ENCODE peak calls at places on chromosome 18, in five cellular contexts. K is heart right ventricle, I is LNCaP clone FGC, V is right lobe of liver, M is WERI-Rb-1. U is an unnamed sample.

GRCh38 chr18:41513438-41513837 is 441.6 kb upstream of the PIK3C3 start:
- DNase-seq in K (no peak), I (no peak), V (no peak), M (no peak), U (no peak)

GRCh38 chr18:23918395-23919032 is 96.0 kb upstream of the TTC39C start:
- DNase-seq in K (peak; percentile 66), I (no peak), V (peak; percentile 69), M (peak; percentile 76), U (peak; percentile 74)

GRCh38 chr18:7626175-7626921 is 59.2 kb downstream of the PTPRM start:
- DNase-seq in K (no peak), I (no peak), V (peak; percentile 54), M (no peak), U (no peak)

GRCh38 chr18:80035997-80036396 is 1.8 kb downstream of the RBFA start:
- DNase-seq in K (no peak), I (no peak), V (no peak), M (no peak), U (no peak)

GRCh38 chr18:61551586-61551985 is 218.4 kb downstream of the CDH20 start:
- DNase-seq in K (no peak), I (peak; percentile 69), V (no peak), M (peak; percentile 70), U (peak; percentile 53)

GRCh38 chr18:14916851-14917250 is 168.9 kb downstream of the ANKRD30B start:
- DNase-seq in K (no peak), I (no peak), V (no peak), M (no peak), U (no peak)

GRCh38 chr18:49756671-49757362 is 56.5 kb downstream of the ACAA2 start:
- DNase-seq in K (no peak), I (no peak), V (no peak), M (no peak), U (no peak)

GRCh38 chr18:57660961-57661360 is 39.3 kb upstream of the NARS1 start:
- DNase-seq in K (no peak), I (no peak), V (no peak), M (no peak), U (no peak)

GRCh38 chr18:69968073-69968472 is 20.4 kb upstream of the CD226 start:
- DNase-seq in K (no peak), I (no peak), V (no peak), M (no peak), U (no peak)

GRCh38 chr18:79515944-79516351 is 120.2 kb downstream of the NFATC1 start:
- DNase-seq in K (no peak), I (no peak), V (peak; percentile 23), M (no peak), U (no peak)

GRCh38 chr18:32674491-32674890 is 98.3 kb downstream of the KLHL14 start:
- DNase-seq in K (no peak), I (peak; percentile 11), V (no peak), M (no peak), U (no peak)

GRCh38 chr18:62897153-62897552 is 181.8 kb downstream of the PHLPP1 start:
- DNase-seq in K (no peak), I (no peak), V (no peak), M (no peak), U (no peak)

GRCh38 chr18:58310517-58310916 is 266.5 kb downstream of the NEDD4L start:
- DNase-seq in K (peak; percentile 42), I (peak; percentile 55), V (no peak), M (no peak), U (peak; percentile 23)

GRCh38 chr18:24791736-24792135 is 331.3 kb downstream of the HRH4 start:
- DNase-seq in K (no peak), I (no peak), V (no peak), M (peak; percentile 17), U (no peak)

GRCh38 chr18:10060469-10060782 is 146.6 kb downstream of the VAPA start:
- DNase-seq in K (no peak), I (no peak), V (no peak), M (peak; percentile 46), U (no peak)

GRCh38 chr18:55927831-55928230 is 339.8 kb upstream of the TCF4 start:
- DNase-seq in K (no peak), I (no peak), V (no peak), M (no peak), U (no peak)

GRCh38 chr18:37551249-37551648 is 14.3 kb downstream of the CELF4 start:
- DNase-seq in K (no peak), I (no peak), V (no peak), M (no peak), U (no peak)

DNA sequence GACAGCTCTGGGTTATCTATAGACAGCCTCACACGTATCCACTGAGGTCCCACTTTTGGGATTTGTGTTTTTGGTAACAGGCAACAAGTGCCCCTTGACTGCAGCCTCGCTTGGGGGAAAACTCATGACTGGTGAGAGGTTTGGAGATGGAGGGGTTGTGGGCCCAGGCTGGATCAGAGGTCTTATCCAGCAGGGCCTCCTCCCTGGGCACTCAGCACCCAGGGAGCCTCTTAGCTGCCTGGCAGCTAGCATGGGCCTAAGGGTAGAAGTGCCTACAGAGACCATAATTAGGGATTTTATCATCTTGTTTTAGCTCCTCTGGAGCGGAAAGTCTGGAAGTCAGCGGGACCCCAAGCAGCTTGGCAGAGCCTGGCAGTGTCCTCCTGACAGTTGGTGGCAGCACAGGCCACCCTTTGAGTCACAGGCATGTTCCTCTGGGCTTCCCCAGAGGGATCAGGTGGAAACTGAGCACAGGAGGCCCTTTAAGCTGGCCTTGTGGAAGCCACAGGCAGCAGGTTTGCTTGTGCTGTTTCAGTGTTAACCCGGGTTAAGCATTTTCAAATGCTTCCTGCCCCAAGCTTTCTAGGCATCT is 143.1 kb downstream of the KCTD1 start:
- DNase-seq in K (peak; percentile 41), I (no peak), V (no peak), M (peak; percentile 73), U (no peak)
- TF ChIP-seq CTCF in K (peak; percentile 48), I (peak; percentile 67), V (peak; percentile 38), M (peak; percentile 79), U (no peak)

GRCh38 chr18:77218642-77219041 is 31.0 kb upstream of the GALR1 start:
- DNase-seq in K (no peak), I (no peak), V (no peak), M (no peak), U (no peak)

GRCh38 chr18:77223221-77223639 is 26.4 kb upstream of the GALR1 start:
- DNase-seq in K (no peak), I (no peak), V (no peak), M (no peak), U (no peak)

GRCh38 chr18:77223653-77224052 is 26.0 kb upstream of the GALR1 start:
- DNase-seq in K (no peak), I (no peak), V (no peak), M (no peak), U (no peak)

GRCh38 chr18:77222464-77222863 is 27.2 kb upstream of the GALR1 start:
- DNase-seq in K (no peak), I (no peak), V (no peak), M (no peak), U (no peak)

DNA sequence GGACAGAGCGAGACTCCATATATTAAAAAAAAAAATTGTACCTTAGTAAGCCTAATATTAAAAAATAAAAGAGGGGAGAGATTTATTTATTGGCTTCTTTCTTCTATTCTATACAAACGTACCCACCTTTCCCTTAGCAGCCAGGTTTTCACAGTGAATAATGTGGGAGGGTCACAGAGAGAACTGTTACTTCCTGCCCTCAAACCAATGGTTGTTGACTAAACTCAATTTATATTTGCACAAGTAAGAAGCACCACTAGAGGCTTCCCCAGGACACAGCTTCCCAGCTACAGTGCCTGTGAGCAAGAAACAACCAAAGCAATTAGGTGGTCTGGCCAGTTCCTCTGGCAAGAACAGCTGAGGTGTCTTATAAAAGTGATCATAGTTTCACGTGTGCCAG is 28.9 kb upstream of the GALR1 start:
- DNase-seq in K (no peak), I (no peak), V (no peak), M (no peak), U (no peak)
- H3K4me3 ChIP-seq in K (no peak overlapping the region), I (no peak overlapping the region), V (no peak overlapping the region), M (no peak overlapping the region), U (no peak overlapping the region)

DNA sequence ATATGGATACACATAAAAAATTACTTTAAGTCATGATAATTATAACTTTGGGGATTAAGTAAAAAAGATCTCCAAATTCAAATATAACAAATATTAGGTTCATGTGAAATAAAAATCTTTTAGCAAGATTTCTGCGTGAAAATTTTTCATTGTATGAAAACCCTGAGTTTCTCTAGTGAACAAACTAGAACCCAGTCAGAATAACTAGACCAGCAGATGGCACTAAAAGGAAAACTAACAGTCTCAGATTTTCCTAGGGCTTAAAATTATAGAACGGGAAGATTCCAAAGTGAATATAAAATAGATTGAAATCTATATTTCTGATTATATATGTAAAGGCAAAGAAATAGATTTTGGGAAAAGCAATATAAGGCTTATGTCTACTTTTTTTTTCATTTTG is 43.3 kb downstream of the TMEM200C start:
- DNase-seq in K (no peak), I (no peak), V (no peak), M (no peak), U (no peak)
- TF ChIP-seq CTCF in K (no peak), I (peak; percentile 45), V (peak; percentile 33), M (no peak), U (no peak)

GRCh38 chr18:22179174-22179573 is 9.8 kb downstream of the GATA6 start:
- DNase-seq in K (no peak), I (no peak), V (no peak), M (no peak), U (no peak)

GRCh38 chr18:22179631-22180030 is 10.2 kb downstream of the GATA6 start:
- DNase-seq in K (no peak), I (no peak), V (no peak), M (no peak), U (no peak)

GRCh38 chr18:22176622-22177495 is 7.5 kb downstream of the GATA6 start:
- DNase-seq in K (peak; percentile 43), I (no peak), V (no peak), M (no peak), U (no peak)

GRCh38 chr18:22176282-22176621 is 6.9 kb downstream of the GATA6 start:
- DNase-seq in K (no peak), I (no peak), V (no peak), M (no peak), U (no peak)

DNA sequence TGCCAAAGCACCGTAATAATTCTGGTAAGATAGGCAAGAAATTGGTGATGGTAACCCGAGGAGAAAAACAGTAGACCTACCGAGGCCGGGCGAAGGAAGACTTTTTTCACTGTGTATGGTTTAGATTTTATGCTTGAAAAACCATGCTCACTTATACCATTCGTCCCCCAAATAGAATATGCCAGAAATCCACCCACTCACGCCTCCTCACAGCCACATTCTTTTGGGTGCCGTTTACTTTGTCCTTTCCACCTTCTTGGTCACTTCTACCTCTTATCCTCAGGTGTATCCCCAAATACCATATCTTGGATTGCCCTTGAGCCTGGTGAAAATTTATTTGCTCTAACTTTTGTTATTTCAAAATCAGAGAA is 8.1 kb downstream of the GATA6 start:
- DNase-seq in K (no peak), I (no peak), V (no peak), M (no peak), U (no peak)
- H3K4me3 ChIP-seq in K (peak overlapping the region; percentile 73), I (no peak overlapping the region), V (no peak overlapping the region), M (no peak overlapping the region), U (peak overlapping the region; percentile 87)

GRCh38 chr18:22285299-22286140 is 116.1 kb downstream of the GATA6 start:
- DNase-seq in K (no peak), I (no peak), V (peak; percentile 60), M (no peak), U (no peak)
- TF ChIP-seq CTCF in K (no peak), I (no peak), V (no peak), M (no peak), U (no peak)

U was measured in Peyer's patch.